ENCODE peak calls at places on chromosomes 5 and 9, in four cellular contexts. H is GM23248, D is GM23338, X is PC-3. V is an unnamed sample. For H3F3A, the result is how much of the 10 kb centered on the place peaks cover.

GRCh38 chr9:92147854-92148184 is 32.6 kb upstream of the SPTLC1 start:
- DNase-seq in H (no peak), D (no peak), X (no peak), V (no peak)

GRCh38 chr9:136668983-136669790 is 6.5 kb downstream of the EGFL7 start:
- DNase-seq in H (no peak), X (peak), D (no peak), V (no peak)

GRCh38 chr5:107428303-107428761 is 242.4 kb downstream of the EFNA5 start:
- DNase-seq in H (no peak), D (no peak), X (no peak), V (no peak)

GRCh38 chr5:25119654-25120053 is 474.9 kb upstream of the CDH10 start:
- DNase-seq in H (peak), D (peak), X (peak), V (peak)

GRCh38 chr9:101387871-101388506 is 3.2 kb upstream of the BAAT start:
- DNase-seq in D (peak), X (peak), H (peak), V (peak)

GRCh38 chr9:101674165-101674564 is 64.3 kb downstream of the GRIN3A start:
- DNase-seq in X (no peak), H (no peak), D (no peak), V (no peak)

GRCh38 chr9:114284316-114285060 is 38.4 kb upstream of the ORM1 start:
- DNase-seq in X (no peak), H (no peak), D (no peak), V (no peak)

GRCh38 chr5:81359108-81359507 is 34.8 kb downstream of the ACOT12 start:
- DNase-seq in H (no peak), D (peak), X (no peak), V (no peak)

GRCh38 chr5:164137095-164137494 is 631.7 kb downstream of the MAT2B start:
- DNase-seq in D (no peak), X (no peak), H (no peak), V (no peak)

GRCh38 chr9:99115947-99116543 is 11.1 kb downstream of the TGFBR1 start:
- DNase-seq in X (no peak), D (peak), H (no peak), V (no peak)

GRCh38 chr5:163730206-163730782 is 224.9 kb downstream of the MAT2B start:
- DNase-seq in D (peak), X (no peak), H (no peak), V (peak)

GRCh38 chr9:6646028-6646636 is 603 bp upstream of the GLDC start:
- DNase-seq in H (no peak), X (peak), D (no peak), V (peak)

GRCh38 chr9:71604197-71605063 is 163.9 kb downstream of the CEMIP2 start:
- DNase-seq in H (peak), D (peak), X (peak), V (peak)

GRCh38 chr9:132019702-132020101 is 60.0 kb downstream of the MED27 start:
- DNase-seq in H (no peak), D (no peak), X (no peak), V (no peak)

GRCh38 chr5:158514961-158515359 is 584.8 kb downstream of the EBF1 start:
- DNase-seq in X (peak), H (peak), D (no peak), V (no peak)

GRCh38 chr9:133968428-133968827 is 23.7 kb downstream of the VAV2 start:
- DNase-seq in X (no peak), D (no peak), H (no peak), V (no peak)

GRCh38 chr5:73376618-73377170 is 71.9 kb downstream of the FOXD1 start:
- DNase-seq in H (peak), X (peak), D (no peak), V (no peak)

GRCh38 chr5:73378070-73378469 is 70.5 kb downstream of the FOXD1 start:
- DNase-seq in D (peak), H (no peak), X (no peak), V (no peak)

GRCh38 chr5:73373814-73374510 is 74.6 kb downstream of the FOXD1 start:
- DNase-seq in D (no peak), X (no peak), H (no peak), V (no peak)

GRCh38 chr5:73374520-73375235 is 73.9 kb downstream of the FOXD1 start:
- DNase-seq in H (peak), D (no peak), X (peak), V (no peak)

DNA sequence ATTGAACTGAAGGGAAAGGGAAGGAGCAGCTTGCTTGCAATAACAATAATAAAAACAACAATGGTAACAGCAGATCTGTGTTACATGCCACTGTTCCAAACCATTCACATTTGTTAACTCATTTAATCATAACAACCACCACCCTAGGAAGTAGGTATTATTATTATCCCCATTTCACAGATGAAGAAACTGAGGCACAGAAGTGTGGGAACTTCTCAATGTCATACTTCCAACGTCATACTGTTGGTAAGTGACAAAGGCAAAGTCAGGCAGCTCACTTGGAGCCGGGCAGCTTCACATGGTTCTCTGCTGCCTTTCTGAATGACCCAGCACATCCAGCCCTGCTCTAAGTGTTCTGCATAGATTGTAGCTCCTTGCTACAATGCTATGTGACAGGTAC is 72.6 kb downstream of the FOXD1 start:
- DNase-seq in H (no peak), D (no peak), X (no peak), V (no peak)
- H3F3A ChIP-seq in H (half or more), D (under half), X (under half), V (under half)

GRCh38 chr9:117549444-117549843 is 134.6 kb upstream of the ASTN2 start:
- DNase-seq in D (peak), X (no peak), H (no peak), V (no peak)
- H3F3A ChIP-seq in D (under half), X (under half), H (under half), V (under half)

GRCh38 chr5:32984851-32985250 is 273.7 kb downstream of the NPR3 start:
- DNase-seq in X (peak), H (peak), D (no peak), V (no peak)

GRCh38 chr5:32990593-32991415 is 279.7 kb downstream of the NPR3 start:
- DNase-seq in D (no peak), X (no peak), H (no peak), V (no peak)

GRCh38 chr5:32991416-32991805 is 280.3 kb downstream of the NPR3 start:
- DNase-seq in D (no peak), H (no peak), X (no peak), V (no peak)

DNA sequence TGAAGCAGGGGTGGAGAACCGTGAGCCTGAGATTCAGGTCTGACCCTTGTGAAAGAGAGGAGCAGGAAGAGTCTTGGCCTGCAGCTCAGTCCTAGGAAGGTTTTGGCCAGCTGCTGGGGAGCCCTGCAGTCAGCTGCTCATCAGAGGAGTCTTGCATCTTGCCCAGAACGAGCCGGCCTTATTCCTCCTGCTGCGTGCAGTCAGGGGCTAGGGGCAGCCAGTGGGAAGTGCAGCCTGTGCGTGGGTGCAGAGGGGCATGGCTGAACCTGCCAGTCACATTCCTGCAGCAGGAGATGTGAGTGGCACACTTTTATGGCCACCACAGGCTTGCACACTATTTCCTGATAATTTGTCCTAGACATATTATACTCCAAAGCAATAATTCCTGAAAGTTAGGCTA is 278.7 kb downstream of the NPR3 start:
- DNase-seq in X (no peak), H (no peak), D (no peak), V (no peak)
- H3F3A ChIP-seq in X (under half), H (under half), D (under half), V (under half)

GRCh38 chr9:3957296-3957695 is 342.6 kb downstream of the GLIS3 start:
- DNase-seq in X (no peak), H (no peak), D (no peak), V (no peak)
- H3F3A ChIP-seq in X (under half), H (under half), D (under half), V (under half)

GRCh38 chr5:84298628-84299027 is 86.1 kb downstream of the EDIL3 start:
- DNase-seq in H (no peak), D (no peak), X (no peak), V (no peak)
- H3F3A ChIP-seq in H (under half), D (under half), X (under half), V (under half)

DNA sequence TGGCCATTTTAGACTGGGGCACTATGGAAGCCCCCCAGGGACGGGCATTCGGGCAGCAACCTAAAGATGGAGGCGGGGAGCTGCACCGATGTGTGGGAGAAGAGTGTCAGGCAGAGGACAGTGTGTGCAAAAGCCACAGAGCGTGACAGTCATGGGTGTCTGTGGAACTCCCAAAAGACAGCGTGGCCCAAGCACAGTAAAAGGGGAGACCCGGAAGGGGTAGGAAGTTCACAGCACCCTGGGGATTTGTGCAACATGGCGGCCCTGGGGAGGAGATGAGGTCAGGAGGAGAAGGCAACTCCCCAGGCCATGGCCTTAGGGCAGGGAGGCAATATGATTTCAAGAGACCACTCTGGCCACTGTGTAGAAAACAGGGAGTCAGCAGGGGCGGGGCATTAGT is 38.9 kb upstream of the FGF1 start:
- DNase-seq in X (no peak), D (no peak), H (no peak), V (no peak)
- H3F3A ChIP-seq in X (under half), D (under half), H (under half), V (under half)

DNA sequence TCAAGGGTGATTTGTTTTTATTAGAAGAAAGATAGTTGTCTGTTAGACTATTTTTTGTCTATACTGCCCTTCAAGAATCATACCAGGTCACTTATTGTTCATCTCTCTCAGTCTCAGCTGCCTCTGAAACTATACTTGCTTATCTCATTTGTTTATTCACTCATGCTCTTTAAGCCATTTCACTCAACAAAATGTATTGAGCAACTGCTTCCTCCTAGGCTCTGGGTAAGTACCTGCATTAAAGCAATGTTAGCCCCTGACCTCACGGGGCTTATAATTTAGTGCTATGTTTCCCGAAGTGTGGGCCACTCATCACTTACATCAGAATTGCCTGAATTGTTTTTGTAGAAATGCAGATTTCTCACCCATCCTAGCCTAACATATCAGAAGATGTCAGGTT is 100.9 kb downstream of the DPYSL3 start:
- DNase-seq in H (no peak), X (no peak), D (no peak), V (no peak)
- H3F3A ChIP-seq in H (under half), X (under half), D (under half), V (under half)

GRCh38 chr9:4296217-4296616 is 3.7 kb downstream of the GLIS3 start:
- DNase-seq in D (no peak), X (no peak), H (peak), V (no peak)

GRCh38 chr9:4290427-4290837 is 9.4 kb downstream of the GLIS3 start:
- DNase-seq in X (no peak), D (no peak), H (no peak), V (no peak)

GRCh38 chr9:4292781-4293180 is 7.1 kb downstream of the GLIS3 start:
- DNase-seq in X (no peak), D (no peak), H (peak), V (no peak)

GRCh38 chr9:4295160-4295559 is 4.7 kb downstream of the GLIS3 start:
- DNase-seq in X (no peak), D (no peak), H (no peak), V (no peak)

DNA sequence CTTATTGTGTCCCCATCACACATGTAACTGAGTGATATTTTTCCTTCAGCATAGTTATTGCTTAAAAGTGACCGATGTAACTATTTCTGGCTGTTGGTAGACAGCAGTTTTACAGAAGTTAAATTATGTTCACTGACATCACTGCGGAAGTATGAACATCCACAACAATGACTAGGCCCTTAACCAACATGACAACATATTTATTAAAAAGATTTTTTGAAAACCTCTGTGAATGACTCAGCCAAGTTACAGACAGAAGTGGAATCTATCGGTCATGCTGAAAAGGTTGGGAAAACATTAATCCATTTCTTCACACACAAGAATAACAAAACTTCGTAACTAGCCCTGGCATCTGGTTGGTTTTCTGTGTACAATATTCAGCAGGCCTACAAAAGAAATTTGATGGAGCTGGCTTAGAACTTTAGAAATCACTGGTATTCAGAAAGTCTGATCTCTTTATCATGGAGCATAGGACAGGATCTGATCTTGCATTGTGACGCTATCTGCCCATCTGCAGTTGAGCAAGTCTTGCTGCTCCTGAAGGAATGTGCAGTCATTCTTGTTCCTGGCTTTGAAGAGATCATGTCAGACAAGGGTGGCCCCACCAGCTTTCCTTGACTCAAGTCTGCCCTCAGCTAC is 6.5 kb downstream of the GLIS3 start:
- DNase-seq in X (peak), D (no peak), H (peak), V (no peak)
- H3F3A ChIP-seq in X (under half), D (under half), H (half or more), V (under half)

GRCh38 chr5:179824745-179825112 is 4.0 kb downstream of the SQSTM1 start:
- DNase-seq in X (no peak), D (no peak), H (no peak), V (no peak)

GRCh38 chr5:179828756-179829421 is 8.2 kb downstream of the SQSTM1 start:
- DNase-seq in H (no peak), D (no peak), X (no peak), V (no peak)

GRCh38 chr5:179829732-179830435 is 9.2 kb downstream of the SQSTM1 start:
- DNase-seq in D (no peak), H (no peak), X (no peak), V (no peak)

GRCh38 chr5:179825655-179826182 is 5.0 kb downstream of the SQSTM1 start:
- DNase-seq in X (no peak), H (peak), D (no peak), V (no peak)

DNA sequence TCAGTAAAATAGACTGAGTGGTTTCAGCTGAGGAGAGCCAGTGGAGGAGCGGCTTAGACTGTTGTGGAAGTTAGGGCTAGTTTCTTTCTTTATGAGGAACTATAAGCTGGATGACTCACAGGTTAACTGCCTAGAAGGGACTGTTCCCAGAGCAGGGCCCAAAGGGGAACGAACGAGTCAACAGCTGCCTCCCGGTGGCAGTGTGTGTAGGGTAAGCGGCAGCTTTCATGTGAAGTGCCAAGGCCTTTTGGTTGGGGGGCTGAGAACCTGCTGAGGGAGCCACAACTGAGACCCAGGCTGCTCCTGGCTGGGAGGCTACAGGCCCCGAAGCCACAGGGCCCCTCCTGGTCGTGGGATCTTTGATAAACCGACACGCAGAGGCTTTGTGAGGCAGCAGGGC is 7.0 kb downstream of the SQSTM1 start:
- DNase-seq in X (peak), D (peak), H (peak), V (no peak)
- H3F3A ChIP-seq in X (under half), D (under half), H (under half), V (under half)